ENCODE peak calls at places on chromosomes 6 and 20, in ten cellular contexts. E is NCI-H2081; P is EL; U is left ventricle myocardium superior; F is stimulated activated CD4-positive, alpha-beta T cell treated with anti-CD3 and anti-CD28 coated beads, Interleukin-2, amount 100 ng/mL, for 48 hours; Q is sciatic nerve; C is stimulated activated naive CD4-positive, alpha-beta T cell; J is HT1080; T is LHCN-M2; B is thyroid gland. W is an unnamed sample.

GRCh38 chr6:145147981-145148380 is 587.3 kb downstream of the EPM2A start:
- DNase-seq in Q (no peak), F (no peak), U (no peak), P (no peak), T (no peak), B (no peak), C (no peak), E (no peak), J (no peak), W (no peak)

GRCh38 chr6:118080547-118080946 is 173.5 kb downstream of the SLC35F1 start:
- DNase-seq in E (no peak), F (no peak), C (no peak), U (no peak), B (no peak), Q (no peak), P (no peak), T (no peak), J (peak; percentile 6), W (no peak)

GRCh38 chr6:7559651-7560385 is 18.3 kb downstream of the DSP start:
- DNase-seq in B (no peak), J (peak; percentile 50), U (no peak), F (no peak), Q (no peak), C (no peak), E (no peak), T (no peak), P (no peak), W (no peak)

GRCh38 chr20:4074877-4075455 is 59.6 kb upstream of the RNF24 start:
- DNase-seq in T (no peak), P (no peak), E (no peak), F (no peak), U (no peak), J (no peak), B (no peak), Q (no peak), C (no peak), W (no peak)

GRCh38 chr6:1987640-1988039 is 257.8 kb downstream of the GMDS start:
- DNase-seq in E (no peak), B (no peak), P (peak; percentile 71), C (no peak), U (no peak), Q (no peak), T (peak; percentile 76), F (no peak), J (peak; percentile 74), W (no peak)

GRCh38 chr20:53503517-53503919 is 90.1 kb downstream of the ZNF217 start:
- DNase-seq in C (no peak), F (no peak), Q (no peak), B (no peak), P (no peak), J (no peak), E (no peak), T (no peak), U (no peak), W (no peak)

GRCh38 chr20:17014217-17014616 is 212.6 kb upstream of the PCSK2 start:
- DNase-seq in Q (no peak), U (no peak), B (no peak), C (no peak), E (no peak), F (no peak), T (no peak), J (no peak), P (no peak), W (no peak)

GRCh38 chr6:106556368-106556960 is 72.8 kb downstream of the RTN4IP1 start:
- DNase-seq in F (no peak), T (peak; percentile 35), B (no peak), P (peak; percentile 25), Q (no peak), U (no peak), E (no peak), J (peak; percentile 41), C (peak; percentile 53), W (peak; percentile 26)

GRCh38 chr6:1267790-1268762 is 43.8 kb upstream of the FOXQ1 start:
- DNase-seq in U (no peak), C (no peak), P (no peak), E (no peak), Q (no peak), F (no peak), J (no peak), T (no peak), B (no peak), W (no peak)

GRCh38 chr6:3356056-3356823 is 97.5 kb downstream of the PSMG4 start:
- DNase-seq in B (peak; percentile 85), T (peak; percentile 74), F (peak; percentile 14), Q (peak; percentile 83), P (peak; percentile 76), C (peak; percentile 75), J (peak; percentile 49), E (no peak), U (peak; percentile 68), W (peak; percentile 67)

GRCh38 chr6:31350973-31351733 is 5.8 kb downstream of the HLA-B start:
- DNase-seq in F (no peak), C (peak; percentile 49), U (no peak), B (no peak), T (no peak), E (no peak), P (no peak), J (no peak), Q (no peak), W (peak; percentile 55)

W was measured in immature natural killer cell.